ENCODE peak calls at places on chromosomes 1 and 21, in four cellular contexts. T is uterus, A is ascending aorta, I is mammary epithelial cell. Q is an unnamed sample.

GRCh38 chr1:150006881-150007401 is 3.6 kb downstream of the OTUD7B start:
- DNase-seq in A (no peak), I (peak; percentile 43), T (no peak), Q (no peak)

GRCh38 chr21:35256468-35256988 is 207.4 kb upstream of the RUNX1 start:
- DNase-seq in A (peak; percentile 33), T (peak; percentile 74), I (peak; percentile 99), Q (peak; percentile 88)

GRCh38 chr1:223609066-223609465 is 56.4 kb downstream of the CAPN8 start:
- DNase-seq in T (no peak), A (no peak), I (no peak), Q (no peak)

GRCh38 chr1:33686551-33686950 is 177.3 kb upstream of the HMGB4 start:
- DNase-seq in A (no peak), T (no peak), I (no peak), Q (no peak)

GRCh38 chr1:31007462-31007991 is 58.0 kb downstream of the PUM1 start:
- DNase-seq in T (no peak), A (no peak), I (peak; percentile 82), Q (no peak)

GRCh38 chr1:151513626-151514101 is 2.5 kb downstream of the CGN start:
- DNase-seq in I (peak; percentile 86), A (no peak), T (no peak), Q (peak; percentile 82)

GRCh38 chr1:186046437-186047233 is 312.4 kb downstream of the HMCN1 start:
- DNase-seq in T (no peak), A (no peak), I (no peak), Q (no peak)

GRCh38 chr21:29613021-29613420 is 314.3 kb downstream of the BACH1 start:
- DNase-seq in I (no peak), T (no peak), A (no peak), Q (no peak)

GRCh38 chr21:36735724-36736310 is 36.9 kb downstream of the SIM2 start:
- DNase-seq in T (no peak), I (no peak), A (no peak), Q (no peak)

GRCh38 chr21:16589499-16589898 is 859.7 kb downstream of the USP25 start:
- DNase-seq in T (no peak), I (no peak), A (no peak), Q (no peak)

GRCh38 chr1:210342986-210343780 is 14.5 kb downstream of the HHAT start:
- DNase-seq in A (no peak), T (no peak), I (no peak), Q (no peak)

GRCh38 chr21:35136586-35137254 is 87.6 kb upstream of the RUNX1 start:
- DNase-seq in I (peak; percentile 82), T (no peak), A (no peak), Q (no peak)

GRCh38 chr1:227317541-227318002 is 720 bp downstream of the CDC42BPA start:
- DNase-seq in T (peak; percentile 43), I (peak; percentile 56), A (no peak), Q (peak; percentile 45)

GRCh38 chr1:176379626-176380339 is 83.2 kb upstream of the PAPPA2 start:
- DNase-seq in I (no peak), A (no peak), T (no peak), Q (no peak)

GRCh38 chr1:235709018-235709417 is 59.4 kb upstream of the GNG4 start:
- DNase-seq in T (no peak), A (no peak), I (no peak), Q (no peak)

GRCh38 chr1:98030483-98030882 is 109.6 kb upstream of the DPYD start:
- DNase-seq in I (peak; percentile 55), A (no peak), T (no peak), Q (no peak)

GRCh38 chr1:19033516-19033840 is 77.0 kb upstream of the IFFO2 start:
- DNase-seq in I (peak; percentile 43), T (no peak), A (no peak), Q (no peak)
- H3K27ac ChIP-seq in I (peak overlapping the region; percentile 59), T (peak overlapping the region; percentile 47), A (no peak overlapping the region), Q (no peak overlapping the region)

GRCh38 chr1:77942400-77943140 is 36.3 kb downstream of the FUBP1 start:
- DNase-seq in T (no peak), I (no peak), A (no peak), Q (no peak)
- H3K36me3 ChIP-seq in T (no peaks in the 10 kb centered on the region), I (peaks cover 34% of the 10 kb centered on the region), A (peaks cover 67% of the 10 kb centered on the region), Q (peaks cover 1% of the 10 kb centered on the region)

DNA sequence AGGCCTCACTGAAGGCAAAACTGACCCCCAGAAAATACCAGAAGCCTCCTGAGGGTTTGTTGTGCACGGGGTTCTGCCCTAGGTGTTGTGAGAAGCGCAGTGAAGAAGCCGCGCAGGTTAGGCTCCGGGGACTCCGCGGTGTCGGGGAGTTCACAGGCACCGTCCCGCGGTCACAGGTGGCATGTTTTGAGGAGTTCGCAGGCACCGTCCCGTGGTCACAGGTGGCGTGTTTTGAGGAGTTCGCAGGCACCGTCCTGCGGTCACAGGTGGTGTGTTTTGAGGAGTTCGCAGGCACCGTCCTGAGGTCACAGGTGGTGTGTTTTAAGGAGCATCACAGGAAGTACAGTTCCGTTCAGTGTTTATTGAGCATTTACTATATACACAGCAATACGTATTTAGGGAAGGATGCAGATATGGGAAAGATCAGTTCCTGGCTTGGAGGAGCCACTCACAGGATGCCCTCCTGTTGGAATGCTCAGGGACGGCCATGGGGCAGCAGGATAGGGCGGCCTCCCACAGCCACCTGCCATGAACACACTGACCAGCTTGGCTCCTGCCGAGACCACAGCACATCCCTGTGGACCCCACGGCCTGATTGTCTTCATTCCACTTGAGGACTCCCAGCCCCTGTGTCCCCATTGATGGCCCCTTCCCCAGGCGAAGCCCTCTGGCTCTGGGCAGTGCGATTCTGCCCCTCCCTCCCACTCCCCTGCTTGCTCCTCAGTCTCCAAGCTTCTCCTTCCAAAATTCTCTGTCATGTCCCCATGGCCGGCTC is 86.0 kb upstream of the VAMP3 start:
- DNase-seq in I (no peak), T (no peak), A (no peak), Q (no peak)
- H3K9me3 ChIP-seq in I (no peaks in the 10 kb centered on the region), T (no peaks in the 10 kb centered on the region), A (no peaks in the 10 kb centered on the region), Q (no peaks in the 10 kb centered on the region)

GRCh38 chr1:17460265-17460664 is 20.8 kb upstream of the RCC2 start:
- DNase-seq in A (no peak), T (no peak), I (peak; percentile 98), Q (no peak)
- H3K27ac ChIP-seq in A (no peak overlapping the region), T (no peak overlapping the region), I (peak overlapping the region; percentile 86), Q (no peak overlapping the region)

DNA sequence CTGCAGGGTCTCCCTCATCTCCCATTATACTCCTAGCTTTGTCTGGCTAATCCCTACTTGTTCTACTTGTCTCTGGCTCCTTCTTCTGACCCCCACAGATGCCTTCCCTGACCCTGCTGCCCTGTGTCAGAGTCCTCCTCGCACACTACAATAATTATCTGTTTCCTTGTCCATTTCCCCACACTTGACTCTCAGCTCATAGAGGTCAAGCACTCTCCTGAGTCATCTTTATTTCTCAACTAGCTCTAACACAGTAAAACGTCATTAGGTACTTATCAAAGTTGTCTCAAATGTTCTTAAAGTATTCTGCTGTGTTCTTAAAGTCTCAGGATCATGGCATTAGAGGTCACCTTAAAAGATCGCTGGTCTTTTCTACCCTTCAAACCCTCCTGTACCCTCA is 47.1 kb downstream of the C8A start:
- DNase-seq in T (no peak), I (no peak), A (no peak), Q (no peak)
- H3K36me3 ChIP-seq in T (no peaks in the 10 kb centered on the region), I (no peaks in the 10 kb centered on the region), A (no peaks in the 10 kb centered on the region), Q (no peaks in the 10 kb centered on the region)

GRCh38 chr1:248618878-248619277 is 16.0 kb downstream of the OR2T11 start:
- DNase-seq in T (no peak), A (no peak), I (peak; percentile 30), Q (peak; percentile 57)
- H3K9me3 ChIP-seq in T (no peaks in the 10 kb centered on the region), A (no peaks in the 10 kb centered on the region), I (no peaks in the 10 kb centered on the region), Q (no peaks in the 10 kb centered on the region)

GRCh38 chr1:162733336-162733590 is 57.2 kb upstream of the HSD17B7 start:
- DNase-seq in I (no peak), A (no peak), T (no peak), Q (no peak)
- H3K27ac ChIP-seq in I (no peak overlapping the region), A (peak overlapping the region; percentile 73), T (peak overlapping the region; percentile 50), Q (peak overlapping the region; percentile 74)

GRCh38 chr1:201140941-201141260 is 13.4 kb downstream of the TMEM9 start:
- DNase-seq in A (no peak), I (no peak), T (no peak), Q (no peak)
- H3K36me3 ChIP-seq in A (peaks cover 48% of the 10 kb centered on the region), I (peaks cover 5% of the 10 kb centered on the region), T (no peaks in the 10 kb centered on the region), Q (no peaks in the 10 kb centered on the region)

GRCh38 chr1:181284978-181285377 is 196.5 kb downstream of the IER5 start:
- DNase-seq in I (no peak), T (no peak), A (no peak), Q (no peak)
- H3K9me3 ChIP-seq in I (peaks cover 10% of the 10 kb centered on the region), T (peaks cover 7% of the 10 kb centered on the region), A (peaks cover 19% of the 10 kb centered on the region), Q (peaks cover 11% of the 10 kb centered on the region)

GRCh38 chr1:211928993-211929637 is 98.6 kb upstream of the LPGAT1 start:
- DNase-seq in I (peak; percentile 44), T (no peak), A (no peak), Q (peak; percentile 54)
- H3K27ac ChIP-seq in I (peak overlapping the region; percentile 48), T (no peak overlapping the region), A (no peak overlapping the region), Q (no peak overlapping the region)